ENCODE peak calls at places on chromosomes 1 and 21, in five cellular contexts. B is neuronal stem cell, A is H9, X is trophoblast cell, M is mesenchymal stem cell. Q is an unnamed sample. For H3K4me1, the result is how much of the 10 kb centered on the place peaks cover.

GRCh38 chr1:64282353-64282752 is 78.9 kb downstream of the UBE2U start:
- DNase-seq in B (no peak), A (no peak), X (no peak), M (no peak), Q (no peak)

GRCh38 chr1:171251741-171252300 is 3.5 kb downstream of the FMO1 start:
- DNase-seq in B (peak), A (no peak), X (no peak), M (peak), Q (no peak)

GRCh38 chr1:212040629-212041028 is 5.1 kb downstream of the DTL start:
- DNase-seq in B (no peak), A (no peak), X (no peak), M (peak), Q (no peak)

GRCh38 chr1:29581256-29581655 is 344.9 kb downstream of the PTPRU start:
- DNase-seq in B (no peak), A (no peak), X (no peak), M (no peak), Q (no peak)

GRCh38 chr1:34928066-34928864 is 1.2 kb downstream of the DLGAP3 start:
- DNase-seq in B (no peak), A (peak), X (no peak), M (no peak), Q (no peak)

GRCh38 chr21:32921632-32922230 is 104.0 kb upstream of the OLIG2 start:
- DNase-seq in B (no peak), A (peak), X (no peak), M (no peak), Q (peak)

GRCh38 chr1:173332026-173332425 is 124.9 kb upstream of the TNFSF4 start:
- DNase-seq in B (no peak), A (no peak), X (no peak), M (peak), Q (no peak)

GRCh38 chr1:105427543-105427942 is 1628.9 kb upstream of the PRMT6 start:
- DNase-seq in B (no peak), A (no peak), X (no peak), M (no peak), Q (no peak)

GRCh38 chr1:51926171-51926812 is 47.8 kb upstream of the NRDC start:
- DNase-seq in B (peak), A (peak), X (no peak), M (peak), Q (no peak)

GRCh38 chr1:156642265-156643185 is 608 bp downstream of the BCAN start:
- DNase-seq in B (no peak), A (peak), X (no peak), M (no peak), Q (no peak)

GRCh38 chr21:16002872-16003466 is 273.2 kb downstream of the USP25 start:
- DNase-seq in B (no peak), A (no peak), X (peak), M (no peak), Q (no peak)

GRCh38 chr1:155940993-155941844 is at the start of gene RXFP4:
- DNase-seq in B (no peak), A (no peak), X (no peak), M (no peak), Q (no peak)

GRCh38 chr1:36217667-36218066 is 6.6 kb upstream of the THRAP3 start:
- DNase-seq in B (no peak), A (no peak), X (no peak), M (peak), Q (no peak)

GRCh38 chr1:200028586-200029034 is 1.1 kb downstream of the NR5A2 start:
- DNase-seq in B (peak), A (no peak), X (no peak), M (peak), Q (no peak)

GRCh38 chr1:171476829-171477228 is 8.5 kb upstream of the PRRC2C start:
- DNase-seq in B (no peak), A (no peak), X (no peak), M (no peak), Q (no peak)

GRCh38 chr1:235078927-235079381 is 49.7 kb downstream of the TOMM20 start:
- DNase-seq in B (no peak), A (no peak), X (no peak), M (peak), Q (no peak)

GRCh38 chr1:173914366-173914871 is 2.7 kb downstream of the SERPINC1 start:
- DNase-seq in B (no peak), A (peak), X (peak), M (peak), Q (peak)

DNA sequence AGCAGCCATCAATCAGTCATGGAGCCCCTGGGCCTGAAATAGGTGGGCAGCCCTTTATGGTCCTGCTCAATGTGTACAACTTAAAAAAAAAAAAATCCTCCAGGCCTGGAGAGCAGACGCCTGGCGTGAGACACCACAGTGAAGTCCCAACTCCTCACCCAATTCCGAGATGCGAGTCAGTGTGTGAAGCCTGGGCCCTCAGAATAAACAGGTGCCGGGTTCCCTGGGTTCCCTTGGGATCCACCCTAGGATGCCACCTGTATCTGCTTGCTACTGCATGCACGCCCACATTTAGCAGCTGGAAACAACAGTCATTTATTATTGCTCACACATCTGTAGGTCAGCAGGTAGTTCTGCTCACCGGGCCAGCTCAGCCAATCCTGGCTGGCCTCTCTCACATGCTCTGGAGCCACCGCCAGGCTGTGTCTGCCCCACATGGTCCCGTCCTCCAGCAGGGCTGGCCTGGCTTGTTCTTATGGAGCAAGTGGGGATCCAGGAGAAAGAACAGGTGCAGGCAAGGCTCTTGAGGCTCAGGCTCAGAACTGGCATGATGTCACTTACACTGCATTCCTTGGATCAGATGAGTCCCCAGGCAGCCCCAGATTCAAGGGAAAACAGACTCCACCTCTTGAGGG is 172.7 kb downstream of the NPHP4 start:
- DNase-seq in B (no peak), A (no peak), X (no peak), M (no peak), Q (no peak)
- H2BK12ac ChIP-seq in B (no peak), A (no peak), X (no peak), M (no peak), Q (no peak)

GRCh38 chr1:26370591-26371382 is 1.8 kb downstream of the ZNF683 start:
- DNase-seq in B (no peak), A (no peak), X (no peak), M (no peak), Q (no peak)
- H3K4me1 ChIP-seq in B (under half), A (under half), X (under half), M (under half), Q (under half)

DNA sequence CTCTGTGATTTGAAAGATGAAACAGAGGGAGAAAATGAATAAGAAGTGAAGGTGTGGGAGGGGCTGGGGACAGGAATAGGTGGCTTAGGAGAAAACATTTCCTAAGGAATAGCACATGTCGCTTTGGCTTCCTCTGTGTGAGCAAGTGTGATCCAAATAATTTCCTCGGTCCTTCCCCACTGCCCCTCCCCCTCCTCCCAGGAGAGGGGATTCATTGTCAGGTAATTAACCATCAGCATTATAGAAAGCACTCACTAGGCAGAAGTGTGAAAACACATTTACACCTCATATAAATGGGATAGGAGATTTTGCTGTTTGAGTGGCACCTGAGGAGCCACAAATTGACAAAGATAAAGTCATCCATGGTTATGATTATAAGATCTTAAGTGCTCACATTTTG is 105.6 kb downstream of the NUF2 start:
- DNase-seq in B (no peak), A (no peak), X (no peak), M (no peak), Q (no peak)
- H2BK12ac ChIP-seq in B (no peak), A (no peak), X (no peak), M (no peak), Q (no peak)

GRCh38 chr1:164602142-164602429 is 43.1 kb downstream of the PBX1 start:
- DNase-seq in B (no peak), A (peak), X (peak), M (no peak), Q (no peak)
- H3K4me1 ChIP-seq in B (under half), A (under half), X (under half), M (under half), Q (under half)